ENCODE peak calls at places on chromosomes 16 and 17, in seven cellular contexts. One of them, this sample, is unnamed.

GRCh38 chr17:82244413-82245140 is 15.7 kb downstream of the SLC16A3 start:
- DNase-seq in germinal center: no peak
- DNase-seq in RWPE1: no peak
- DNase-seq in amniotic stem cell: no peak
- DNase-seq in activated CD4-positive, alpha-beta T cell treated with anti-CD3 and anti-CD28 coated beads, Interleukin-2, amount 10 ng/mL, durations not matched to agents 7 days and 5 days: peak
- DNase-seq in T-helper 1 cell: no peak
- DNase-seq in WTC11: no peak
- DNase-seq in this sample: no peak

GRCh38 chr16:11139624-11140375 is 116.2 kb downstream of the SOCS1 start:
- DNase-seq in RWPE1: no peak
- DNase-seq in activated CD4-positive, alpha-beta T cell treated with anti-CD3 and anti-CD28 coated beads, Interleukin-2, amount 10 ng/mL, durations not matched to agents 7 days and 5 days: peak
- DNase-seq in WTC11: no peak
- DNase-seq in T-helper 1 cell: no peak
- DNase-seq in germinal center: no peak
- DNase-seq in amniotic stem cell: no peak
- DNase-seq in this sample: peak

GRCh38 chr16:1782408-1783247 is at the start of the genes NUBP2 and SPSB3:
- DNase-seq in RWPE1: peak
- DNase-seq in activated CD4-positive, alpha-beta T cell treated with anti-CD3 and anti-CD28 coated beads, Interleukin-2, amount 10 ng/mL, durations not matched to agents 7 days and 5 days: peak
- DNase-seq in germinal center: peak
- DNase-seq in WTC11: peak
- DNase-seq in T-helper 1 cell: peak
- DNase-seq in amniotic stem cell: peak
- DNase-seq in this sample: peak

GRCh38 chr16:70757183-70757582 is 43.8 kb downstream of the VAC14 start:
- DNase-seq in RWPE1: no peak
- DNase-seq in T-helper 1 cell: no peak
- DNase-seq in WTC11: no peak
- DNase-seq in germinal center: no peak
- DNase-seq in amniotic stem cell: no peak
- DNase-seq in activated CD4-positive, alpha-beta T cell treated with anti-CD3 and anti-CD28 coated beads, Interleukin-2, amount 10 ng/mL, durations not matched to agents 7 days and 5 days: no peak
- DNase-seq in this sample: no peak

GRCh38 chr16:51813609-51814008 is 662.5 kb upstream of the SALL1 start:
- DNase-seq in germinal center: no peak
- DNase-seq in WTC11: peak
- DNase-seq in activated CD4-positive, alpha-beta T cell treated with anti-CD3 and anti-CD28 coated beads, Interleukin-2, amount 10 ng/mL, durations not matched to agents 7 days and 5 days: no peak
- DNase-seq in RWPE1: no peak
- DNase-seq in amniotic stem cell: no peak
- DNase-seq in T-helper 1 cell: no peak
- DNase-seq in this sample: no peak

GRCh38 chr16:85986931-85987749 is 88.2 kb downstream of the IRF8 start:
- DNase-seq in germinal center: peak
- DNase-seq in WTC11: peak
- DNase-seq in activated CD4-positive, alpha-beta T cell treated with anti-CD3 and anti-CD28 coated beads, Interleukin-2, amount 10 ng/mL, durations not matched to agents 7 days and 5 days: peak
- DNase-seq in T-helper 1 cell: no peak
- DNase-seq in amniotic stem cell: no peak
- DNase-seq in RWPE1: no peak
- DNase-seq in this sample: peak

GRCh38 chr16:17109413-17109812 is 361.3 kb downstream of the XYLT1 start:
- DNase-seq in RWPE1: no peak
- DNase-seq in amniotic stem cell: no peak
- DNase-seq in germinal center: no peak
- DNase-seq in activated CD4-positive, alpha-beta T cell treated with anti-CD3 and anti-CD28 coated beads, Interleukin-2, amount 10 ng/mL, durations not matched to agents 7 days and 5 days: no peak
- DNase-seq in WTC11: no peak
- DNase-seq in T-helper 1 cell: no peak
- DNase-seq in this sample: no peak

GRCh38 chr17:49035470-49036269 is 38.5 kb downstream of the IGF2BP1 start:
- DNase-seq in RWPE1: peak
- DNase-seq in germinal center: peak
- DNase-seq in activated CD4-positive, alpha-beta T cell treated with anti-CD3 and anti-CD28 coated beads, Interleukin-2, amount 10 ng/mL, durations not matched to agents 7 days and 5 days: peak
- DNase-seq in T-helper 1 cell: no peak
- DNase-seq in amniotic stem cell: no peak
- DNase-seq in WTC11: peak
- DNase-seq in this sample: peak

GRCh38 chr17:57803026-57803425 is 46.8 kb downstream of the MRPS23 start:
- DNase-seq in RWPE1: no peak
- DNase-seq in activated CD4-positive, alpha-beta T cell treated with anti-CD3 and anti-CD28 coated beads, Interleukin-2, amount 10 ng/mL, durations not matched to agents 7 days and 5 days: no peak
- DNase-seq in T-helper 1 cell: no peak
- DNase-seq in WTC11: no peak
- DNase-seq in amniotic stem cell: no peak
- DNase-seq in germinal center: no peak
- DNase-seq in this sample: no peak

GRCh38 chr16:17252064-17252463 is 218.7 kb downstream of the XYLT1 start:
- DNase-seq in WTC11: no peak
- DNase-seq in amniotic stem cell: no peak
- DNase-seq in T-helper 1 cell: no peak
- DNase-seq in RWPE1: no peak
- DNase-seq in germinal center: no peak
- DNase-seq in activated CD4-positive, alpha-beta T cell treated with anti-CD3 and anti-CD28 coated beads, Interleukin-2, amount 10 ng/mL, durations not matched to agents 7 days and 5 days: no peak
- DNase-seq in this sample: no peak

GRCh38 chr16:52721331-52721730 is 174.4 kb upstream of the TOX3 start:
- DNase-seq in T-helper 1 cell: no peak
- DNase-seq in WTC11: no peak
- DNase-seq in amniotic stem cell: no peak
- DNase-seq in germinal center: no peak
- DNase-seq in RWPE1: no peak
- DNase-seq in activated CD4-positive, alpha-beta T cell treated with anti-CD3 and anti-CD28 coated beads, Interleukin-2, amount 10 ng/mL, durations not matched to agents 7 days and 5 days: no peak
- DNase-seq in this sample: no peak

GRCh38 chr17:50153650-50154575 is 3.4 kb upstream of the PPP1R9B start:
- DNase-seq in RWPE1: peak
- DNase-seq in WTC11: no peak
- DNase-seq in activated CD4-positive, alpha-beta T cell treated with anti-CD3 and anti-CD28 coated beads, Interleukin-2, amount 10 ng/mL, durations not matched to agents 7 days and 5 days: no peak
- DNase-seq in T-helper 1 cell: no peak
- DNase-seq in amniotic stem cell: no peak
- DNase-seq in germinal center: no peak
- DNase-seq in this sample: no peak

GRCh38 chr17:75572713-75573539 is 14.7 kb upstream of the MYO15B start:
- DNase-seq in germinal center: no peak
- DNase-seq in RWPE1: no peak
- DNase-seq in amniotic stem cell: no peak
- DNase-seq in WTC11: no peak
- DNase-seq in activated CD4-positive, alpha-beta T cell treated with anti-CD3 and anti-CD28 coated beads, Interleukin-2, amount 10 ng/mL, durations not matched to agents 7 days and 5 days: no peak
- DNase-seq in T-helper 1 cell: no peak
- DNase-seq in this sample: no peak

GRCh38 chr17:74779948-74780400 is 3.8 kb upstream of the NAT9 start:
- DNase-seq in amniotic stem cell: no peak
- DNase-seq in RWPE1: no peak
- DNase-seq in WTC11: no peak
- DNase-seq in germinal center: peak
- DNase-seq in T-helper 1 cell: no peak
- DNase-seq in activated CD4-positive, alpha-beta T cell treated with anti-CD3 and anti-CD28 coated beads, Interleukin-2, amount 10 ng/mL, durations not matched to agents 7 days and 5 days: peak
- DNase-seq in this sample: peak

GRCh38 chr16:7185689-7186088 is 147.0 kb upstream of the RBFOX1 start:
- DNase-seq in amniotic stem cell: no peak
- DNase-seq in T-helper 1 cell: no peak
- DNase-seq in RWPE1: no peak
- DNase-seq in WTC11: no peak
- DNase-seq in germinal center: no peak
- DNase-seq in activated CD4-positive, alpha-beta T cell treated with anti-CD3 and anti-CD28 coated beads, Interleukin-2, amount 10 ng/mL, durations not matched to agents 7 days and 5 days: no peak
- DNase-seq in this sample: no peak

GRCh38 chr16:24088011-24088410 is 168.1 kb upstream of the CACNG3 start:
- DNase-seq in WTC11: no peak
- DNase-seq in amniotic stem cell: no peak
- DNase-seq in T-helper 1 cell: no peak
- DNase-seq in germinal center: no peak
- DNase-seq in RWPE1: no peak
- DNase-seq in activated CD4-positive, alpha-beta T cell treated with anti-CD3 and anti-CD28 coated beads, Interleukin-2, amount 10 ng/mL, durations not matched to agents 7 days and 5 days: no peak
- DNase-seq in this sample: no peak

GRCh38 chr16:2022723-2023097 is 3.1 kb downstream of the NPW start:
- DNase-seq in activated CD4-positive, alpha-beta T cell treated with anti-CD3 and anti-CD28 coated beads, Interleukin-2, amount 10 ng/mL, durations not matched to agents 7 days and 5 days: no peak
- DNase-seq in germinal center: no peak
- DNase-seq in RWPE1: peak
- DNase-seq in WTC11: peak
- DNase-seq in amniotic stem cell: no peak
- DNase-seq in T-helper 1 cell: no peak
- DNase-seq in this sample: no peak

GRCh38 chr16:1089822-1090619 is 6.0 kb downstream of the C1QTNF8 start:
- DNase-seq in germinal center: no peak
- DNase-seq in activated CD4-positive, alpha-beta T cell treated with anti-CD3 and anti-CD28 coated beads, Interleukin-2, amount 10 ng/mL, durations not matched to agents 7 days and 5 days: no peak
- DNase-seq in WTC11: no peak
- DNase-seq in amniotic stem cell: no peak
- DNase-seq in T-helper 1 cell: no peak
- DNase-seq in RWPE1: peak
- DNase-seq in this sample: no peak

GRCh38 chr16:83954577-83955016 is 1.6 kb downstream of the OSGIN1 start:
- DNase-seq in T-helper 1 cell: no peak
- DNase-seq in activated CD4-positive, alpha-beta T cell treated with anti-CD3 and anti-CD28 coated beads, Interleukin-2, amount 10 ng/mL, durations not matched to agents 7 days and 5 days: no peak
- DNase-seq in amniotic stem cell: peak
- DNase-seq in RWPE1: peak
- DNase-seq in germinal center: no peak
- DNase-seq in WTC11: no peak
- DNase-seq in this sample: no peak

GRCh38 chr16:75818491-75818890 is 92.2 kb upstream of the CPHXL start:
- DNase-seq in activated CD4-positive, alpha-beta T cell treated with anti-CD3 and anti-CD28 coated beads, Interleukin-2, amount 10 ng/mL, durations not matched to agents 7 days and 5 days: no peak
- DNase-seq in amniotic stem cell: no peak
- DNase-seq in germinal center: no peak
- DNase-seq in T-helper 1 cell: no peak
- DNase-seq in RWPE1: no peak
- DNase-seq in WTC11: no peak
- DNase-seq in this sample: no peak

GRCh38 chr16:11084484-11085024 is 140.2 kb downstream of the CLEC16A start:
- DNase-seq in RWPE1: no peak
- DNase-seq in activated CD4-positive, alpha-beta T cell treated with anti-CD3 and anti-CD28 coated beads, Interleukin-2, amount 10 ng/mL, durations not matched to agents 7 days and 5 days: no peak
- DNase-seq in amniotic stem cell: no peak
- DNase-seq in T-helper 1 cell: no peak
- DNase-seq in WTC11: no peak
- DNase-seq in germinal center: no peak
- DNase-seq in this sample: no peak

GRCh38 chr17:55295411-55296170 is 30.8 kb downstream of the HLF start:
- DNase-seq in RWPE1: peak
- DNase-seq in activated CD4-positive, alpha-beta T cell treated with anti-CD3 and anti-CD28 coated beads, Interleukin-2, amount 10 ng/mL, durations not matched to agents 7 days and 5 days: peak
- DNase-seq in T-helper 1 cell: peak
- DNase-seq in amniotic stem cell: peak
- DNase-seq in WTC11: peak
- DNase-seq in germinal center: peak
- DNase-seq in this sample: peak

GRCh38 chr17:63549289-63549945 is 860 bp upstream of the DCAF7 start:
- DNase-seq in WTC11: no peak
- DNase-seq in amniotic stem cell: no peak
- DNase-seq in germinal center: no peak
- DNase-seq in T-helper 1 cell: no peak
- DNase-seq in RWPE1: no peak
- DNase-seq in activated CD4-positive, alpha-beta T cell treated with anti-CD3 and anti-CD28 coated beads, Interleukin-2, amount 10 ng/mL, durations not matched to agents 7 days and 5 days: no peak
- DNase-seq in this sample: no peak

GRCh38 chr16:86663691-86664517 is 85.6 kb downstream of the FOXL1 start:
- DNase-seq in T-helper 1 cell: no peak
- DNase-seq in RWPE1: no peak
- DNase-seq in germinal center: no peak
- DNase-seq in amniotic stem cell: no peak
- DNase-seq in WTC11: no peak
- DNase-seq in activated CD4-positive, alpha-beta T cell treated with anti-CD3 and anti-CD28 coated beads, Interleukin-2, amount 10 ng/mL, durations not matched to agents 7 days and 5 days: no peak
- DNase-seq in this sample: no peak

GRCh38 chr16:48117217-48118105 is 38.3 kb downstream of the ABCC12 start:
- DNase-seq in germinal center: peak
- DNase-seq in RWPE1: peak
- DNase-seq in WTC11: peak
- DNase-seq in amniotic stem cell: no peak
- DNase-seq in T-helper 1 cell: peak
- DNase-seq in activated CD4-positive, alpha-beta T cell treated with anti-CD3 and anti-CD28 coated beads, Interleukin-2, amount 10 ng/mL, durations not matched to agents 7 days and 5 days: peak
- DNase-seq in this sample: peak

GRCh38 chr16:456891-457483 is 31.5 kb downstream of the RAB11FIP3 start:
- DNase-seq in amniotic stem cell: no peak
- DNase-seq in WTC11: no peak
- DNase-seq in germinal center: no peak
- DNase-seq in RWPE1: no peak
- DNase-seq in activated CD4-positive, alpha-beta T cell treated with anti-CD3 and anti-CD28 coated beads, Interleukin-2, amount 10 ng/mL, durations not matched to agents 7 days and 5 days: no peak
- DNase-seq in T-helper 1 cell: no peak
- DNase-seq in this sample: no peak

GRCh38 chr16:1745900-1746692 is 25.2 kb downstream of the NME3 start:
- DNase-seq in T-helper 1 cell: no peak
- DNase-seq in activated CD4-positive, alpha-beta T cell treated with anti-CD3 and anti-CD28 coated beads, Interleukin-2, amount 10 ng/mL, durations not matched to agents 7 days and 5 days: no peak
- DNase-seq in germinal center: no peak
- DNase-seq in RWPE1: peak
- DNase-seq in amniotic stem cell: peak
- DNase-seq in WTC11: no peak
- DNase-seq in this sample: no peak

GRCh38 chr16:23280483-23280967 is 21.6 kb upstream of the SCNN1B start:
- DNase-seq in RWPE1: peak
- DNase-seq in amniotic stem cell: no peak
- DNase-seq in germinal center: no peak
- DNase-seq in activated CD4-positive, alpha-beta T cell treated with anti-CD3 and anti-CD28 coated beads, Interleukin-2, amount 10 ng/mL, durations not matched to agents 7 days and 5 days: no peak
- DNase-seq in T-helper 1 cell: no peak
- DNase-seq in WTC11: no peak
- DNase-seq in this sample: no peak

GRCh38 chr17:74217036-74217725 is 3.8 kb downstream of the TTYH2 start:
- DNase-seq in WTC11: no peak
- DNase-seq in germinal center: no peak
- DNase-seq in activated CD4-positive, alpha-beta T cell treated with anti-CD3 and anti-CD28 coated beads, Interleukin-2, amount 10 ng/mL, durations not matched to agents 7 days and 5 days: no peak
- DNase-seq in RWPE1: no peak
- DNase-seq in amniotic stem cell: no peak
- DNase-seq in T-helper 1 cell: no peak
- DNase-seq in this sample: no peak

GRCh38 chr16:79299154-79299799 is 301.3 kb downstream of the MAF start:
- DNase-seq in RWPE1: no peak
- DNase-seq in WTC11: peak
- DNase-seq in activated CD4-positive, alpha-beta T cell treated with anti-CD3 and anti-CD28 coated beads, Interleukin-2, amount 10 ng/mL, durations not matched to agents 7 days and 5 days: no peak
- DNase-seq in germinal center: no peak
- DNase-seq in amniotic stem cell: no peak
- DNase-seq in T-helper 1 cell: no peak
- DNase-seq in this sample: no peak

GRCh38 chr17:41335747-41336146 is 14.9 kb downstream of the KRT33A start:
- DNase-seq in activated CD4-positive, alpha-beta T cell treated with anti-CD3 and anti-CD28 coated beads, Interleukin-2, amount 10 ng/mL, durations not matched to agents 7 days and 5 days: no peak
- DNase-seq in germinal center: no peak
- DNase-seq in amniotic stem cell: no peak
- DNase-seq in T-helper 1 cell: no peak
- DNase-seq in RWPE1: no peak
- DNase-seq in WTC11: no peak
- DNase-seq in this sample: no peak

GRCh38 chr17:67289174-67289876 is 44.3 kb upstream of the HELZ start:
- DNase-seq in RWPE1: no peak
- DNase-seq in activated CD4-positive, alpha-beta T cell treated with anti-CD3 and anti-CD28 coated beads, Interleukin-2, amount 10 ng/mL, durations not matched to agents 7 days and 5 days: no peak
- DNase-seq in germinal center: no peak
- DNase-seq in amniotic stem cell: no peak
- DNase-seq in T-helper 1 cell: no peak
- DNase-seq in WTC11: no peak
- DNase-seq in this sample: no peak

GRCh38 chr16:12341423-12341822 is 364.9 kb downstream of the SNX29 start:
- DNase-seq in germinal center: no peak
- DNase-seq in T-helper 1 cell: no peak
- DNase-seq in RWPE1: no peak
- DNase-seq in WTC11: no peak
- DNase-seq in activated CD4-positive, alpha-beta T cell treated with anti-CD3 and anti-CD28 coated beads, Interleukin-2, amount 10 ng/mL, durations not matched to agents 7 days and 5 days: no peak
- DNase-seq in amniotic stem cell: no peak
- DNase-seq in this sample: no peak

GRCh38 chr17:8420041-8420934 is 15.4 kb upstream of the NDEL1 start:
- DNase-seq in activated CD4-positive, alpha-beta T cell treated with anti-CD3 and anti-CD28 coated beads, Interleukin-2, amount 10 ng/mL, durations not matched to agents 7 days and 5 days: no peak
- DNase-seq in germinal center: no peak
- DNase-seq in amniotic stem cell: no peak
- DNase-seq in RWPE1: no peak
- DNase-seq in WTC11: no peak
- DNase-seq in T-helper 1 cell: no peak
- DNase-seq in this sample: no peak

GRCh38 chr16:86497551-86498021 is 12.7 kb upstream of the FOXF1 start:
- DNase-seq in T-helper 1 cell: no peak
- DNase-seq in RWPE1: no peak
- DNase-seq in activated CD4-positive, alpha-beta T cell treated with anti-CD3 and anti-CD28 coated beads, Interleukin-2, amount 10 ng/mL, durations not matched to agents 7 days and 5 days: no peak
- DNase-seq in WTC11: peak
- DNase-seq in germinal center: no peak
- DNase-seq in amniotic stem cell: no peak
- DNase-seq in this sample: no peak

GRCh38 chr17:8163978-8164814 is 1.4 kb upstream of the VAMP2 start:
- DNase-seq in T-helper 1 cell: peak
- DNase-seq in activated CD4-positive, alpha-beta T cell treated with anti-CD3 and anti-CD28 coated beads, Interleukin-2, amount 10 ng/mL, durations not matched to agents 7 days and 5 days: peak
- DNase-seq in RWPE1: no peak
- DNase-seq in germinal center: no peak
- DNase-seq in amniotic stem cell: no peak
- DNase-seq in WTC11: no peak
- DNase-seq in this sample: peak